ENCODE peak calls at places on chromosomes 1 and 21, in nine cellular contexts. N is brain microvascular endothelial cell, J is AG04450, U is GM06990, V is A549, I is fibroblast of lung, X is fibroblast of villous mesenchyme, W is body of pancreas, Q is cardiac muscle cell. M is an unnamed sample.

GRCh38 chr1:245074232-245074747 is 80.5 kb upstream of the KIF26B start:
- DNase-seq in I (peak; percentile 33), J (no peak), V (no peak), W (no peak), U (no peak), X (peak; percentile 80), N (no peak), Q (no peak), M (no peak)

GRCh38 chr1:224454337-224455055 is 19.9 kb upstream of the WDR26 start:
- DNase-seq in V (no peak), W (peak; percentile 38), I (no peak), Q (no peak), J (no peak), U (no peak), N (no peak), X (no peak), M (no peak)

GRCh38 chr1:1024421-1025415 is 4.8 kb downstream of the AGRN start:
- DNase-seq in I (no peak), U (no peak), Q (peak; percentile 44), V (peak; percentile 65), J (no peak), N (no peak), X (no peak), W (peak; percentile 73), M (peak; percentile 21)

GRCh38 chr1:70779571-70779970 is 268.0 kb downstream of the PTGER3 start:
- DNase-seq in N (no peak), W (no peak), X (peak; percentile 6), I (no peak), U (no peak), J (no peak), Q (no peak), V (no peak), M (peak; percentile 2)

GRCh38 chr1:246680696-246681127 is 43.5 kb upstream of the SCCPDH start:
- DNase-seq in J (no peak), V (no peak), N (no peak), Q (no peak), X (no peak), I (no peak), W (no peak), U (no peak), M (no peak)

GRCh38 chr1:205680073-205680851 is at the start of gene SLC45A3:
- DNase-seq in J (no peak), N (no peak), U (no peak), W (peak; percentile 31), I (no peak), X (no peak), Q (peak; percentile 54), V (peak; percentile 23), M (peak; percentile 23)

GRCh38 chr1:8482844-8483436 is 165.0 kb downstream of the SLC45A1 start:
- DNase-seq in Q (no peak), N (no peak), W (no peak), X (peak; percentile 70), U (no peak), I (peak; percentile 41), V (peak; percentile 44), J (no peak), M (peak; percentile 23)

GRCh38 chr1:203048555-203049051 is 22.3 kb downstream of the PPFIA4 start:
- DNase-seq in W (no peak), N (no peak), V (no peak), I (no peak), U (no peak), X (no peak), J (no peak), Q (peak; percentile 58), M (no peak)

GRCh38 chr1:212791261-212791675 is 309 bp downstream of the NSL1 start:
- DNase-seq in X (peak; percentile 83), U (no peak), J (no peak), V (peak; percentile 81), W (no peak), Q (no peak), I (peak; percentile 74), N (peak; percentile 47), M (peak; percentile 81)

GRCh38 chr21:45528028-45528705 is 14.1 kb downstream of the SLC19A1 start:
- DNase-seq in J (no peak), Q (no peak), X (no peak), V (no peak), W (no peak), U (no peak), I (no peak), N (no peak), M (no peak)

GRCh38 chr21:33069645-33069993 is 322 bp upstream of the OLIG1 start:
- DNase-seq in Q (no peak), J (no peak), W (no peak), N (no peak), V (no peak), X (no peak), I (no peak), U (no peak), M (no peak)

GRCh38 chr1:167714851-167715652 is 6.7 kb upstream of the MPZL1 start:
- DNase-seq in Q (peak; percentile 89), U (peak; percentile 83), J (peak; percentile 77), N (peak; percentile 81), W (peak; percentile 89), V (peak; percentile 92), I (peak; percentile 92), X (peak; percentile 92), M (peak; percentile 94)

GRCh38 chr1:8902765-8903164 is 24.3 kb upstream of the ENO1 start:
- DNase-seq in V (peak; percentile 31), I (no peak), W (no peak), J (no peak), U (no peak), X (peak; percentile 42), Q (no peak), N (no peak), M (peak; percentile 41)

GRCh38 chr21:44653656-44654575 is 543 bp downstream of the KRTAP12-4 start:
- DNase-seq in I (no peak), Q (no peak), W (no peak), X (no peak), U (no peak), N (no peak), J (no peak), V (no peak), M (no peak)

GRCh38 chr1:14988636-14989035 is 164.9 kb upstream of the TMEM51 start:
- DNase-seq in X (no peak), V (no peak), U (no peak), Q (no peak), I (no peak), W (no peak), J (no peak), N (no peak), M (no peak)

GRCh38 chr1:14987829-14988603 is 165.5 kb upstream of the TMEM51 start:
- DNase-seq in I (no peak), N (no peak), V (no peak), X (peak; percentile 22), W (no peak), Q (no peak), U (no peak), J (no peak), M (no peak)

GRCh38 chr1:14982029-14982428 is 171.5 kb upstream of the TMEM51 start:
- DNase-seq in W (no peak), J (no peak), X (no peak), I (no peak), Q (no peak), N (no peak), V (no peak), U (no peak), M (no peak)

GRCh38 chr1:14980801-14981200 is 172.7 kb upstream of the TMEM51 start:
- DNase-seq in I (peak; percentile 22), W (no peak), N (peak; percentile 69), Q (no peak), V (no peak), U (no peak), X (peak; percentile 58), J (no peak), M (no peak)

DNA sequence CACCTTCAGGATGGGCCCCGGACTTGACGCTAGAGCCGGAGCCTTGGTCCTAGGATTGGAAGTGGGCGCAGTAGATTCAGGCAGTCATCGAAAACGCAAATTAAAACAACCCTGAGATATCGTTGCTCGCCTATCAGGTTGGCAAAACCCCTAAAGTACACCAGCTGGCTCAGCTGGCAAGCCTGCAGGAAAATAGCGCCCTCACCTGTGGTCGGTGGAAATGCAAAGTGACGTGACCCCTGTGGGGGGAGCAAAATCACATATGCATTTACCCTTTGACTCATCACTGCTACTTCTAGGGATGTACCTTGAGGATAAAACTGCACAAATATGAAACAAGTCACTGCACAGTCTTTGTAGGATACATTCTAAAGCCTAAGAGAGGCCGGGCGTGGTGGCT is 170.3 kb upstream of the TMEM51 start:
- DNase-seq in N (no peak), V (no peak), W (no peak), Q (no peak), X (no peak), J (no peak), I (no peak), U (no peak), M (no peak)
- TF ChIP-seq CTCF in N (peak; percentile 16), V (no peak), W (no peak), Q (no peak), X (no peak), J (no peak), I (no peak), U (no peak), M (no peak)

GRCh38 chr21:37915941-37916794 is at the start of gene KCNJ6:
- DNase-seq in U (no peak), J (no peak), I (peak; percentile 59), Q (peak; percentile 87), N (peak; percentile 25), W (peak; percentile 30), X (peak; percentile 39), V (peak; percentile 58), M (peak; percentile 45)
- H3K4me3 ChIP-seq in U (no peak within 1 kb of the TSS), J (peak within 1 kb of the TSS; percentile 41), I (peak within 1 kb of the TSS; percentile 57), Q (peak within 1 kb of the TSS; percentile 36), N (peak within 1 kb of the TSS; percentile 41), W (no peak within 1 kb of the TSS), X (peak within 1 kb of the TSS; percentile 41), V (peak within 1 kb of the TSS; percentile 59), M (peak within 1 kb of the TSS; percentile 24)

DNA sequence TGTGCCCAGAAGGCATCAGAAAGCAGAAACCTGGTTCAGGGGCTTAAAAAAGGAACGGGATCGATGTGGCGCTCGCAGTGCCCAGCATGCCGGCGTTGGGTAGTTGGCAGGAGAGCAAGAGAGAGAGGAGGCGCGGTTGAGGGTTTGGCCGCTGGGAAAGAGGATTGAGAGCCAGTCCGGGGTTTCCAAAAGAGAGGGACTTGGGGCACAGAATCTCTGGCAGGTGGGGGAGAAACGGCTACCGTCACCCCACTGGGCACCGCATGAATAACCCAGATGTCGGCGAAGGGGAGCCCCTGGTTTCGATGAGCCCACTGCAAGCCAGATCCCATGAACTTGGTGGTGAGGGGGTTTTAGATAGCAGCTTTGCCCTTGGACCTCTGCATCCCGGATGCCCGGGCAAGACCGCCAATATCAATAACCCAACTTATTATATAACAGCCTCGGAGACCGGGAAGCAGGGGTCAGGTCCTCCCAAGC is 60.4 kb upstream of the ACOT11 start:
- DNase-seq in I (no peak), N (no peak), J (no peak), U (no peak), Q (no peak), W (peak; percentile 42), X (no peak), V (no peak), M (no peak)
- TF ChIP-seq CTCF in I (no peak), N (no peak), J (no peak), U (no peak), Q (no peak), W (no peak), X (no peak), V (no peak), M (no peak)

DNA sequence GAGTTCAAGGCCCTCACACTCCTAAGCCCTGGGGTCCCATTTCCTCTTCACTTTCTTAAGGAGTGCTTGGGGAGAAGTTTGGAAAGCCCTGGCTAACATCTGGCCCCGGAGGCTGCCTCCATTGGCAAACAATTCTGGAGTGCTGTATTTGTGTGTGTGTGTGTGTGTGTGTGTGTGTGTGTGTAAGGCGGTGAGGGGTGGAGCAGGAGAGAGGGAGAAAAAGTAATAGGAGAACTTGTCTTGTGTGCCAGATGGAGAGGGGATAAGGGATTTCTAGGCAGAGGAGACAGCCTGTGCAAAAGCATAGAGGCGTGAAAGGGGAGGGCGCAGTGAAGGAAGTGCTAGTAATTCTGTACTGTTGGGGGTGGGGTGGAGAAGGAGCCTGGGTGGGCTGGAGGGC is 609 bp upstream of the TRIM62 start:
- DNase-seq in V (no peak), U (no peak), I (peak; percentile 85), X (peak; percentile 68), W (no peak), J (peak; percentile 32), Q (peak; percentile 7), N (no peak), M (peak; percentile 53)
- H3K4me3 ChIP-seq in V (peak overlapping the region; percentile 78), U (no peak overlapping the region), I (peak overlapping the region; percentile 71), X (peak overlapping the region; percentile 81), W (no peak overlapping the region), J (peak overlapping the region; percentile 85), Q (peak overlapping the region; percentile 69), N (peak overlapping the region; percentile 89), M (peak overlapping the region; percentile 75)